ENCODE peak calls at places on chromosomes 6 and 20, in five cellular contexts. B is A549, Y is WERI-Rb-1, W is anterior cingulate cortex, L is pancreas. G is an unnamed sample.

GRCh38 chr6:39080246-39080875 is 31.8 kb downstream of the GLP1R start:
- DNase-seq in W (no peak), L (no peak), Y (peak), B (no peak), G (no peak)

GRCh38 chr6:17869753-17870050 is 117.7 kb downstream of the KIF13A start:
- DNase-seq in B (no peak), W (no peak), Y (no peak), L (no peak), G (no peak)

GRCh38 chr6:127342296-127342945 is 988 bp downstream of the ECHDC1 start:
- DNase-seq in Y (peak), W (no peak), L (peak), B (peak), G (no peak)

GRCh38 chr20:51801220-51801991 is 915 bp downstream of the SALL4 start:
- DNase-seq in B (peak), Y (no peak), L (no peak), W (no peak), G (no peak)

GRCh38 chr6:129212081-129212480 is 329.1 kb downstream of the LAMA2 start:
- DNase-seq in L (no peak), W (no peak), Y (no peak), B (no peak), G (no peak)

GRCh38 chr20:53922901-53923314 is 147.5 kb downstream of the BCAS1 start:
- DNase-seq in Y (no peak), B (no peak), L (no peak), W (no peak), G (no peak)

GRCh38 chr6:169999367-169999766 is 247.9 kb downstream of the ERMARD start:
- DNase-seq in L (no peak), B (no peak), W (no peak), Y (no peak), G (no peak)

GRCh38 chr6:55562318-55562717 is 16.7 kb downstream of the HMGCLL1 start:
- DNase-seq in B (no peak), L (no peak), Y (no peak), W (no peak), G (no peak)

GRCh38 chr6:142331075-142331551 is 29.3 kb downstream of the ADGRG6 start:
- DNase-seq in W (no peak), L (no peak), B (no peak), Y (no peak), G (no peak)

GRCh38 chr6:38720295-38720694 is 5.2 kb downstream of the DNAH8 start:
- DNase-seq in L (no peak), Y (peak), B (peak), W (no peak), G (no peak)

GRCh38 chr6:111591370-111591900 is 14.2 kb downstream of the TRAF3IP2 start:
- DNase-seq in W (no peak), Y (no peak), L (peak), B (peak), G (peak)

GRCh38 chr6:119620846-119621570 is 271.4 kb upstream of the MAN1A1 start:
- DNase-seq in B (no peak), L (no peak), W (no peak), Y (no peak), G (no peak)

GRCh38 chr20:15654208-15654649 is 919.0 kb downstream of the KIF16B start:
- DNase-seq in L (peak), B (peak), W (no peak), Y (peak), G (no peak)

GRCh38 chr20:57990396-57990987 is 238.0 kb downstream of the ANKRD60 start:
- DNase-seq in Y (no peak), W (no peak), B (no peak), L (no peak), G (no peak)

GRCh38 chr6:3267162-3267561 is 8.4 kb downstream of the PSMG4 start:
- DNase-seq in L (no peak), B (no peak), W (no peak), Y (no peak), G (no peak)

GRCh38 chr20:59044295-59044694 is 1.7 kb upstream of the PRELID3B start:
- DNase-seq in W (no peak), Y (no peak), L (no peak), B (no peak), G (no peak)

GRCh38 chr6:22298393-22299010 is 1.7 kb upstream of the PRL start:
- DNase-seq in B (no peak), W (no peak), L (no peak), Y (no peak), G (no peak)

GRCh38 chr20:8601542-8601912 is 467.4 kb upstream of the PLCB4 start:
- DNase-seq in W (no peak), B (no peak), L (no peak), Y (no peak), G (no peak)

GRCh38 chr6:154511735-154512097 is 1.2 kb upstream of the CNKSR3 start:
- DNase-seq in L (no peak), B (no peak), Y (no peak), W (no peak), G (no peak)